ENCODE peak calls at places on chromosomes 1 and 21, in ten cellular contexts. F, S, G, O, C, I, D, V, B and W are unnamed samples.

GRCh38 chr1:81304187-81304586 is 496.5 kb upstream of the ADGRL2 start:
- DNase-seq in F (no peak), S (peak), G (no peak), O (no peak), C (no peak), I (no peak), D (peak), V (no peak), B (no peak), W (no peak)

GRCh38 chr21:38499296-38499695 is 1.0 kb upstream of the ERG start:
- DNase-seq in F (no peak), S (no peak), G (no peak), O (no peak), C (no peak), I (no peak), D (no peak), V (no peak), B (no peak), W (no peak)

GRCh38 chr1:206468571-206468970 is 1.7 kb upstream of the IKBKE start:
- DNase-seq in F (no peak), S (no peak), G (no peak), O (no peak), C (no peak), I (no peak), D (no peak), V (no peak), B (no peak), W (no peak)

GRCh38 chr1:27099904-27100796 is 54.8 kb downstream of the SLC9A1 start:
- DNase-seq in F (no peak), S (peak), G (no peak), O (no peak), C (no peak), I (no peak), D (peak), V (no peak), B (no peak), W (no peak)

GRCh38 chr1:174053826-174054225 is 31.7 kb upstream of the RC3H1 start:
- DNase-seq in F (no peak), S (no peak), G (no peak), O (no peak), C (no peak), I (no peak), D (no peak), V (no peak), B (no peak), W (no peak)

GRCh38 chr1:17841944-17842343 is 86.8 kb downstream of the ACTL8 start:
- DNase-seq in F (no peak), S (no peak), G (no peak), O (no peak), C (no peak), I (no peak), D (no peak), V (no peak), B (no peak), W (no peak)

GRCh38 chr1:226676381-226676780 is 62.7 kb downstream of the ITPKB start:
- DNase-seq in F (no peak), S (no peak), G (no peak), O (no peak), C (no peak), I (no peak), D (peak), V (no peak), B (no peak), W (no peak)

GRCh38 chr1:232222614-232223013 is 407.3 kb downstream of the SIPA1L2 start:
- DNase-seq in F (no peak), S (no peak), G (no peak), O (no peak), C (no peak), I (no peak), D (no peak), V (no peak), B (no peak), W (no peak)

GRCh38 chr1:171863531-171863930 is 22.2 kb downstream of the DNM3 start:
- DNase-seq in F (no peak), S (no peak), G (no peak), O (no peak), C (no peak), I (no peak), D (no peak), V (no peak), B (no peak), W (no peak)

GRCh38 chr1:84698718-84699117 is 8.5 kb upstream of the SSX2IP start:
- DNase-seq in F (peak), S (peak), G (no peak), O (no peak), C (no peak), I (no peak), D (peak), V (no peak), B (no peak), W (no peak)

GRCh38 chr21:31482460-31482859 is 138.4 kb upstream of the TIAM1 start:
- DNase-seq in F (no peak), S (no peak), G (no peak), O (no peak), C (no peak), I (no peak), D (no peak), V (no peak), B (no peak), W (no peak)

GRCh38 chr1:202964755-202965440 is 2.2 kb downstream of the CYB5R1 start:
- DNase-seq in F (no peak), S (peak), G (no peak), O (peak), C (no peak), I (no peak), D (no peak), V (peak), B (no peak), W (no peak)

GRCh38 chr1:214164157-214164556 is 116.8 kb upstream of the SMYD2 start:
- DNase-seq in F (no peak), S (no peak), G (no peak), O (no peak), C (no peak), I (no peak), D (no peak), V (no peak), B (no peak), W (no peak)

GRCh38 chr1:181170194-181170593 is 81.7 kb downstream of the IER5 start:
- DNase-seq in F (no peak), S (no peak), G (no peak), O (no peak), C (no peak), I (no peak), D (no peak), V (no peak), B (no peak), W (no peak)

GRCh38 chr1:202058001-202058908 is 47.9 kb downstream of the ELF3 start:
- DNase-seq in F (peak), S (peak), G (no peak), O (no peak), C (no peak), I (no peak), D (peak), V (no peak), B (no peak), W (no peak)

GRCh38 chr1:112522621-112523020 is 13.9 kb downstream of the WNT2B start:
- DNase-seq in F (no peak), S (peak), G (no peak), O (no peak), C (no peak), I (no peak), D (peak), V (no peak), B (no peak), W (no peak)

GRCh38 chr1:154316704-154317103 is 4.2 kb upstream of the AQP10 start:
- DNase-seq in F (no peak), S (no peak), G (no peak), O (no peak), C (no peak), I (no peak), D (no peak), V (no peak), B (no peak), W (no peak)

GRCh38 chr1:170471310-170471839 is 60.6 kb upstream of the GORAB start:
- DNase-seq in F (no peak), S (no peak), G (no peak), O (no peak), C (no peak), I (no peak), D (peak), V (no peak), B (no peak), W (no peak)

GRCh38 chr1:16318544-16318943 is 33.7 kb downstream of the FBXO42 start:
- DNase-seq in F (no peak), S (no peak), G (no peak), O (no peak), C (no peak), I (no peak), D (peak), V (no peak), B (no peak), W (no peak)

GRCh38 chr21:34198232-34199120 is 125.1 kb downstream of the MRPS6 start:
- DNase-seq in F (no peak), S (no peak), G (no peak), O (no peak), C (no peak), I (no peak), D (no peak), V (no peak), B (no peak), W (peak)

GRCh38 chr1:110719908-110720307 is 45.2 kb upstream of the KCNA3 start:
- DNase-seq in F (no peak), S (no peak), G (no peak), O (no peak), C (no peak), I (no peak), D (no peak), V (no peak), B (no peak), W (no peak)

GRCh38 chr1:23742670-23743286 is 493 bp upstream of the ELOA start:
- DNase-seq in F (peak), S (peak), G (no peak), O (peak), C (no peak), I (no peak), D (peak), V (no peak), B (no peak), W (no peak)

GRCh38 chr1:27872059-27872801 is at the start of gene THEMIS2:
- DNase-seq in F (no peak), S (peak), G (no peak), O (no peak), C (peak), I (peak), D (peak), V (no peak), B (peak), W (peak)

GRCh38 chr1:204990059-204990664 is 52.9 kb upstream of the CNTN2 start:
- DNase-seq in F (no peak), S (no peak), G (no peak), O (no peak), C (no peak), I (peak), D (no peak), V (no peak), B (no peak), W (no peak)

GRCh38 chr1:109438798-109439297 is 12.6 kb upstream of the PSMA5 start:
- DNase-seq in F (no peak), S (peak), G (no peak), O (no peak), C (no peak), I (no peak), D (peak), V (no peak), B (no peak), W (no peak)

GRCh38 chr1:4825841-4826450 is 171.5 kb downstream of the AJAP1 start:
- DNase-seq in F (peak), S (no peak), G (no peak), O (no peak), C (no peak), I (peak), D (no peak), V (peak), B (no peak), W (no peak)

GRCh38 chr1:161115132-161115711 is 2.6 kb downstream of the PFDN2 start:
- DNase-seq in F (peak), S (peak), G (no peak), O (no peak), C (peak), I (no peak), D (peak), V (no peak), B (no peak), W (no peak)

GRCh38 chr1:89104687-89105086 is 21.2 kb downstream of the GBP2 start:
- DNase-seq in F (no peak), S (no peak), G (no peak), O (no peak), C (no peak), I (no peak), D (no peak), V (no peak), B (no peak), W (no peak)

GRCh38 chr21:29164330-29164942 is 34.0 kb downstream of the MAP3K7CL start:
- DNase-seq in F (peak), S (peak), G (no peak), O (peak), C (no peak), I (peak), D (peak), V (peak), B (no peak), W (no peak)

GRCh38 chr1:234875953-234876814 is 252.5 kb downstream of the TOMM20 start:
- DNase-seq in F (peak), S (no peak), G (no peak), O (no peak), C (peak), I (no peak), D (peak), V (no peak), B (no peak), W (no peak)